ENCODE peak calls at places on chromosomes 4 and X, in four cellular contexts. One of them, this sample, is unnamed.

GRCh38 chr4:119666653-119667091 is 38.1 kb upstream of the PDE5A start:
- DNase-seq in MM.1S: no peak
- DNase-seq in thyroid gland: no peak
- DNase-seq in right atrium auricular region: no peak
- DNase-seq in this sample: no peak

GRCh38 chr4:14810568-14810967 is 191.7 kb upstream of the CPEB2 start:
- DNase-seq in MM.1S: no peak
- DNase-seq in thyroid gland: no peak
- DNase-seq in right atrium auricular region: no peak
- DNase-seq in this sample: no peak

GRCh38 chr4:14871676-14872430 is 130.4 kb upstream of the CPEB2 start:
- DNase-seq in MM.1S: peak; percentile 61
- DNase-seq in right atrium auricular region: no peak
- DNase-seq in thyroid gland: peak; percentile 4
- DNase-seq in this sample: no peak

GRCh38 chr4:172095161-172095560 is 282.0 kb downstream of the GALNTL6 start:
- DNase-seq in MM.1S: no peak
- DNase-seq in thyroid gland: no peak
- DNase-seq in right atrium auricular region: no peak
- DNase-seq in this sample: no peak

GRCh38 chr4:86452323-86452995 is 92.6 kb upstream of the MAPK10 start:
- DNase-seq in right atrium auricular region: no peak
- DNase-seq in MM.1S: no peak
- DNase-seq in thyroid gland: no peak
- DNase-seq in this sample: no peak

GRCh38 chr4:8199594-8200301 is 658 bp downstream of the SH3TC1 start:
- DNase-seq in thyroid gland: peak; percentile 84
- DNase-seq in right atrium auricular region: no peak
- DNase-seq in MM.1S: peak; percentile 46
- DNase-seq in this sample: no peak

GRCh38 chr4:34181311-34181808 is 2063.0 kb downstream of the ARAP2 start:
- DNase-seq in MM.1S: no peak
- DNase-seq in thyroid gland: no peak
- DNase-seq in right atrium auricular region: no peak
- DNase-seq in this sample: no peak

GRCh38 chr4:75232546-75232945 is 281.7 kb downstream of the RCHY1 start:
- DNase-seq in thyroid gland: no peak
- DNase-seq in right atrium auricular region: no peak
- DNase-seq in MM.1S: no peak
- DNase-seq in this sample: no peak

GRCh38 chr4:24763631-24764302 is 31.6 kb upstream of the SOD3 start:
- DNase-seq in right atrium auricular region: no peak
- DNase-seq in MM.1S: no peak
- DNase-seq in thyroid gland: peak; percentile 77
- DNase-seq in this sample: no peak

GRCh38 chrX:2320580-2321327 is 180.0 kb downstream of the DHRSX start:
- DNase-seq in right atrium auricular region: peak; percentile 64
- DNase-seq in MM.1S: no peak
- DNase-seq in thyroid gland: peak; percentile 70
- DNase-seq in this sample: no peak

GRCh38 chr4:60945641-60946040 is 254.5 kb upstream of the ADGRL3 start:
- DNase-seq in MM.1S: no peak
- DNase-seq in right atrium auricular region: no peak
- DNase-seq in thyroid gland: no peak
- DNase-seq in this sample: no peak

GRCh38 chr4:75547647-75548387 is 8.0 kb upstream of the ODAPH start:
- DNase-seq in thyroid gland: peak; percentile 55
- DNase-seq in right atrium auricular region: peak; percentile 63
- DNase-seq in MM.1S: peak; percentile 61
- DNase-seq in this sample: no peak

GRCh38 chrX:78573630-78574029 is 85.5 kb downstream of the RTL3 start:
- DNase-seq in right atrium auricular region: no peak
- DNase-seq in thyroid gland: no peak
- DNase-seq in MM.1S: no peak
- DNase-seq in this sample: no peak

GRCh38 chr4:184651899-184652298 is 2.4 kb downstream of the PRIMPOL start:
- DNase-seq in MM.1S: no peak
- DNase-seq in thyroid gland: no peak
- DNase-seq in right atrium auricular region: no peak
- DNase-seq in this sample: no peak

GRCh38 chr4:150582881-150583286 is 933 bp downstream of the MAB21L2 start:
- DNase-seq in right atrium auricular region: no peak
- DNase-seq in thyroid gland: no peak
- DNase-seq in MM.1S: no peak
- DNase-seq in this sample: no peak

GRCh38 chrX:134670241-134670811 is 12.1 kb upstream of the PLAC1 start:
- DNase-seq in MM.1S: no peak
- DNase-seq in right atrium auricular region: no peak
- DNase-seq in thyroid gland: no peak
- DNase-seq in this sample: no peak

GRCh38 chr4:11650801-11651596 is 222.3 kb upstream of the HS3ST1 start:
- DNase-seq in MM.1S: no peak
- DNase-seq in right atrium auricular region: no peak
- DNase-seq in thyroid gland: no peak
- DNase-seq in this sample: no peak

GRCh38 chr4:54902261-54902660 is 223.1 kb downstream of the KDR start:
- DNase-seq in MM.1S: no peak
- DNase-seq in right atrium auricular region: no peak
- DNase-seq in thyroid gland: peak; percentile 63
- DNase-seq in this sample: no peak

GRCh38 chr4:36168127-36168898 is 76.0 kb downstream of the ARAP2 start:
- DNase-seq in thyroid gland: no peak
- DNase-seq in MM.1S: no peak
- DNase-seq in right atrium auricular region: no peak
- DNase-seq in this sample: no peak
- TF ChIP-seq CTCF in thyroid gland: no peak
- TF ChIP-seq CTCF in MM.1S: no peak
- TF ChIP-seq CTCF in right atrium auricular region: no peak
- TF ChIP-seq CTCF in this sample: no peak

GRCh38 chr4:38819569-38819968 is 15.0 kb upstream of the TLR1 start:
- DNase-seq in right atrium auricular region: no peak
- DNase-seq in MM.1S: no peak
- DNase-seq in thyroid gland: no peak
- DNase-seq in this sample: no peak
- H3K4me3 ChIP-seq in right atrium auricular region: no peak overlapping the region
- H3K4me3 ChIP-seq in MM.1S: no peak overlapping the region
- H3K4me3 ChIP-seq in thyroid gland: no peak overlapping the region
- H3K4me3 ChIP-seq in this sample: no peak overlapping the region

DNA sequence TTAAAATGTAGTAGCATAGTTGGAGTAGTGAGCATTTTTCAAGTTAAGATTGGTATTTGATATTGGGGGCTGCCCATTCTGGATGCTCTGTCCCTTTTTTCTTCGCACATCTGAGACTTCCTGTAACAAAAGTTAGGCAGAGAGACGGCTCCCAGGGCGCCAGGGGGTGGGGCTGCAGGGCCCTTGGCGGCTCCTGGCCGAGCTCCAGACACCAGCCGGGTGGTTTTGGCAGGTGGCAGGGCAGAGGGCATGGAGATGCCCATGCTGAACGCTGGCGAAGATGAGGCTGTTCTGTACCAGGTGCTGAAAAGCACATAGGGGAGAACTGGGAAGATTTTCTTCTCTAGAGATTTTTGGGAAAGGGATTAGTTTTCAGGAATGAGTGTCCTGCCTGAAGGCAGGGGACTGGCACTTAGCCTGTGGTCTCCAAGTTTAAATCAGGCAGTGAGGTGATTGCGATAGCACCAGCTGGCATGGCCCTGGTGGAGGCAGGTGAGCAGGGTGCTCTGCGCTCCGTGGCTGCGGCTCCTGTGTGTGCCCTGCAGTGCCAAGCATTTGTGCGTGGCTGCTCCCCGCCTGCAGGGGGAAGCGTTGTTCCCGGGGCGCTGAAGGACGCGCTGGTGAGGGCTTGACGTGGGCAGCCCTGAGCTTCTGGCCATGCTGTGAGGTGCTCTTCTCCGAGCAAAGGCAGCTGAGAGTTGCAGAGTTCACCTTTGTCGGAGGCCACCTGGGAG is 23.6 kb upstream of the HGFAC start:
- DNase-seq in MM.1S: no peak
- DNase-seq in thyroid gland: no peak
- DNase-seq in right atrium auricular region: no peak
- DNase-seq in this sample: no peak
- TF ChIP-seq CTCF in MM.1S: peak; percentile 14
- TF ChIP-seq CTCF in thyroid gland: no peak
- TF ChIP-seq CTCF in right atrium auricular region: no peak
- TF ChIP-seq CTCF in this sample: peak; percentile 13

GRCh38 chrX:108731144-108731543 is 5.2 kb downstream of the IRS4 start:
- DNase-seq in right atrium auricular region: no peak
- DNase-seq in thyroid gland: peak; percentile 44
- DNase-seq in MM.1S: no peak
- DNase-seq in this sample: no peak
- H3K4me3 ChIP-seq in right atrium auricular region: no peak overlapping the region
- H3K4me3 ChIP-seq in thyroid gland: no peak overlapping the region
- H3K4me3 ChIP-seq in MM.1S: no peak overlapping the region
- H3K4me3 ChIP-seq in this sample: no peak overlapping the region

DNA sequence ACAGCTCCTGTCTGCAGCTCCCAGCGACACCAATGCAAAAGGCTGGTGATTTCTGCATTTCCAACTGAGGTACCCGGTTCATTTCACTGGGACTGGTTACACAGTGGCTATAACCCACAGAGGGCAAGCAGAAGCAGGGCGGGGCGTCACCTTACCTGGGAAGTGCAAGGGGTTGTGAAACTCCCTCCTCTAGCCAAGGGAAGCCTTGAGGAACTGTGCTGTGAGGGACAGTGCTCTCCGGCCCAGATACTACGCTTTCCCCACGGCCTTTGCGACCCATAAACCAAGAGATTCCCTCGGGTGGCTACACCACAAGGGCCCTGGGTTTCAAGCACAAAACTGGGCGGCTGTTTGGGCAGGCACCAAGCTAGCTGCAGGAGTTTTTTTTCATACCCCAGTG is 218.9 kb downstream of the PPP3CA start:
- DNase-seq in right atrium auricular region: no peak
- DNase-seq in MM.1S: no peak
- DNase-seq in thyroid gland: no peak
- DNase-seq in this sample: no peak
- TF ChIP-seq CTCF in right atrium auricular region: no peak
- TF ChIP-seq CTCF in MM.1S: no peak
- TF ChIP-seq CTCF in thyroid gland: no peak
- TF ChIP-seq CTCF in this sample: no peak

GRCh38 chrX:19744231-19744630 is 143.2 kb downstream of the SH3KBP1 start:
- DNase-seq in thyroid gland: no peak
- DNase-seq in MM.1S: no peak
- DNase-seq in right atrium auricular region: no peak
- DNase-seq in this sample: no peak

GRCh38 chrX:19747672-19748610 is 139.5 kb downstream of the SH3KBP1 start:
- DNase-seq in right atrium auricular region: no peak
- DNase-seq in MM.1S: no peak
- DNase-seq in thyroid gland: peak; percentile 30
- DNase-seq in this sample: peak; percentile 61

GRCh38 chrX:19750028-19750786 is 137.2 kb downstream of the SH3KBP1 start:
- DNase-seq in right atrium auricular region: no peak
- DNase-seq in MM.1S: no peak
- DNase-seq in thyroid gland: no peak
- DNase-seq in this sample: no peak

GRCh38 chrX:19748898-19749680 is 138.3 kb downstream of the SH3KBP1 start:
- DNase-seq in MM.1S: no peak
- DNase-seq in right atrium auricular region: no peak
- DNase-seq in thyroid gland: no peak
- DNase-seq in this sample: no peak

GRCh38 chrX:19746919-19747671 is 140.3 kb downstream of the SH3KBP1 start:
- DNase-seq in thyroid gland: no peak
- DNase-seq in MM.1S: no peak
- DNase-seq in right atrium auricular region: no peak
- DNase-seq in this sample: no peak
- H3K4me3 ChIP-seq in thyroid gland: no peak overlapping the region
- H3K4me3 ChIP-seq in MM.1S: no peak overlapping the region
- H3K4me3 ChIP-seq in right atrium auricular region: no peak overlapping the region
- H3K4me3 ChIP-seq in this sample: peak overlapping the region; percentile 34

GRCh38 chr4:48275247-48275646 is 5.6 kb upstream of the TEC start:
- DNase-seq in thyroid gland: no peak
- DNase-seq in MM.1S: peak; percentile 74
- DNase-seq in right atrium auricular region: no peak
- DNase-seq in this sample: peak; percentile 39
- TF ChIP-seq CTCF in thyroid gland: no peak
- TF ChIP-seq CTCF in MM.1S: peak; percentile 90
- TF ChIP-seq CTCF in right atrium auricular region: peak; percentile 56
- TF ChIP-seq CTCF in this sample: peak; percentile 72

DNA sequence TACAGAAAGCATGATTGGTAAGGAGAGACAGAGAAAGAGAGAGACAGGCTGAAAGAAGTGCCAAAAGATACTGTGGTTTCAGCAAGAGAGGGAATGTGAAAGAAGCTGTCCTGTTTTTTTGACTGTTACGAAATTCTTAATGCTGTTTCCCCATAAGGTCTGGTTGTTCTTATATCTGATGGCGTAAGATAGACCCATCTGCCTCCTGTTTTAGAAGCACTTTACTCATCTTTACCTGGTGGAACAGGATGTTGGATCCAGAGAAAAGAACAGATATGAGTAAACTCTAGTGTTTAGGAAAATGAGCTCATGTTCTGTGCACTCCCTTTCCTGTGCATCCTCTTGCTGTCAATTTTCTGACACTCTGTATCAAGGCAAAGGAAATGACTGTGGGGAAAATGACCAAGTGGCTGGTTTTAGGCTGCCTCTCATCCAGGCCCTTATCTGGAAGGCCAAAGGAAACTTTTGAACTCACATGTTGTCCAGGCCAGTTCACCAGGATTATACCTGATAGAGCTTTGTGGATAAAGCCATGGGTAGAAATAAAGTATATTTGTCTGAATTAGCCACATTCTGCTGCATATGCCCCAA is 311.7 kb upstream of the HTR2C start:
- DNase-seq in thyroid gland: no peak
- DNase-seq in right atrium auricular region: no peak
- DNase-seq in MM.1S: no peak
- DNase-seq in this sample: no peak
- H3K4me3 ChIP-seq in thyroid gland: no peak overlapping the region
- H3K4me3 ChIP-seq in right atrium auricular region: no peak overlapping the region
- H3K4me3 ChIP-seq in MM.1S: no peak overlapping the region
- H3K4me3 ChIP-seq in this sample: no peak overlapping the region

This sample was measured in GM12864.